ENCODE peak calls at places on chromosomes 12 and 14, in ten cellular contexts. One of them, this sample, is unnamed.

GRCh38 chr12:94745562-94745961 is 95.2 kb upstream of the TMCC3 start:
- DNase-seq in lung: no peak
- DNase-seq in heart left ventricle: no peak
- DNase-seq in cardiac muscle cell: no peak
- DNase-seq in kidney: no peak
- DNase-seq in heart right ventricle: no peak
- DNase-seq in CD8-positive, alpha-beta T cell: no peak
- DNase-seq in Karpas-422: no peak
- DNase-seq in OCI-LY7: no peak
- DNase-seq in tibial nerve: no peak
- DNase-seq in this sample: no peak

GRCh38 chr12:42679402-42679801 is 89.9 kb upstream of the PRICKLE1 start:
- DNase-seq in lung: no peak
- DNase-seq in heart left ventricle: no peak
- DNase-seq in cardiac muscle cell: peak; percentile 21
- DNase-seq in kidney: no peak
- DNase-seq in heart right ventricle: no peak
- DNase-seq in CD8-positive, alpha-beta T cell: no peak
- DNase-seq in Karpas-422: no peak
- DNase-seq in OCI-LY7: no peak
- DNase-seq in tibial nerve: no peak
- DNase-seq in this sample: no peak

GRCh38 chr14:105748204-105748578 is 221.8 kb downstream of the TMEM121 start:
- DNase-seq in lung: no peak
- DNase-seq in heart left ventricle: peak; percentile 53
- DNase-seq in cardiac muscle cell: no peak
- DNase-seq in kidney: peak; percentile 77
- DNase-seq in heart right ventricle: peak; percentile 40
- DNase-seq in CD8-positive, alpha-beta T cell: no peak
- DNase-seq in Karpas-422: no peak
- DNase-seq in OCI-LY7: no peak
- DNase-seq in tibial nerve: no peak
- DNase-seq in this sample: peak; percentile 77

GRCh38 chr12:82090188-82090587 is 268.0 kb downstream of the CCDC59 start:
- DNase-seq in lung: no peak
- DNase-seq in heart left ventricle: no peak
- DNase-seq in cardiac muscle cell: no peak
- DNase-seq in kidney: no peak
- DNase-seq in heart right ventricle: no peak
- DNase-seq in CD8-positive, alpha-beta T cell: no peak
- DNase-seq in Karpas-422: no peak
- DNase-seq in OCI-LY7: no peak
- DNase-seq in tibial nerve: no peak
- DNase-seq in this sample: no peak

GRCh38 chr12:8156845-8157244 is at the start of gene ZNF705A:
- DNase-seq in lung: no peak
- DNase-seq in heart left ventricle: no peak
- DNase-seq in cardiac muscle cell: no peak
- DNase-seq in kidney: no peak
- DNase-seq in heart right ventricle: no peak
- DNase-seq in CD8-positive, alpha-beta T cell: no peak
- DNase-seq in Karpas-422: peak; percentile 32
- DNase-seq in OCI-LY7: no peak
- DNase-seq in tibial nerve: no peak
- DNase-seq in this sample: no peak

GRCh38 chr12:29164477-29165163 is 15.5 kb downstream of the FAR2 start:
- DNase-seq in lung: no peak
- DNase-seq in heart left ventricle: no peak
- DNase-seq in cardiac muscle cell: no peak
- DNase-seq in kidney: no peak
- DNase-seq in heart right ventricle: no peak
- DNase-seq in CD8-positive, alpha-beta T cell: no peak
- DNase-seq in Karpas-422: no peak
- DNase-seq in OCI-LY7: peak; percentile 49
- DNase-seq in tibial nerve: no peak
- DNase-seq in this sample: no peak

GRCh38 chr12:127515941-127516340 is 751.0 kb upstream of the TMEM132C start:
- DNase-seq in lung: no peak
- DNase-seq in heart left ventricle: no peak
- DNase-seq in cardiac muscle cell: no peak
- DNase-seq in kidney: no peak
- DNase-seq in heart right ventricle: no peak
- DNase-seq in CD8-positive, alpha-beta T cell: no peak
- DNase-seq in Karpas-422: no peak
- DNase-seq in OCI-LY7: no peak
- DNase-seq in tibial nerve: no peak
- DNase-seq in this sample: no peak

GRCh38 chr12:23729354-23729753 is 220.1 kb downstream of the SOX5 start:
- DNase-seq in lung: no peak
- DNase-seq in heart left ventricle: no peak
- DNase-seq in cardiac muscle cell: no peak
- DNase-seq in kidney: no peak
- DNase-seq in heart right ventricle: no peak
- DNase-seq in CD8-positive, alpha-beta T cell: no peak
- DNase-seq in Karpas-422: no peak
- DNase-seq in OCI-LY7: no peak
- DNase-seq in tibial nerve: no peak
- DNase-seq in this sample: no peak

GRCh38 chr12:21223930-21224329 is 92.9 kb downstream of the SLCO1B1 start:
- DNase-seq in lung: no peak
- DNase-seq in heart left ventricle: no peak
- DNase-seq in cardiac muscle cell: no peak
- DNase-seq in kidney: no peak
- DNase-seq in heart right ventricle: no peak
- DNase-seq in CD8-positive, alpha-beta T cell: no peak
- DNase-seq in Karpas-422: no peak
- DNase-seq in OCI-LY7: no peak
- DNase-seq in tibial nerve: no peak
- DNase-seq in this sample: no peak

GRCh38 chr12:3315201-3315661 is 175.8 kb upstream of the PRMT8 start:
- DNase-seq in lung: peak; percentile 45
- DNase-seq in heart left ventricle: peak; percentile 86
- DNase-seq in cardiac muscle cell: no peak
- DNase-seq in kidney: peak; percentile 84
- DNase-seq in heart right ventricle: peak; percentile 86
- DNase-seq in CD8-positive, alpha-beta T cell: no peak
- DNase-seq in Karpas-422: no peak
- DNase-seq in OCI-LY7: no peak
- DNase-seq in tibial nerve: peak; percentile 68
- DNase-seq in this sample: no peak

GRCh38 chr12:3313066-3313465 is 177.9 kb upstream of the PRMT8 start:
- DNase-seq in lung: no peak
- DNase-seq in heart left ventricle: peak; percentile 30
- DNase-seq in cardiac muscle cell: no peak
- DNase-seq in kidney: no peak
- DNase-seq in heart right ventricle: no peak
- DNase-seq in CD8-positive, alpha-beta T cell: no peak
- DNase-seq in Karpas-422: no peak
- DNase-seq in OCI-LY7: no peak
- DNase-seq in tibial nerve: no peak
- DNase-seq in this sample: no peak

GRCh38 chr12:3314306-3314663 is 176.7 kb upstream of the PRMT8 start:
- DNase-seq in lung: no peak
- DNase-seq in heart left ventricle: no peak
- DNase-seq in cardiac muscle cell: no peak
- DNase-seq in kidney: no peak
- DNase-seq in heart right ventricle: no peak
- DNase-seq in CD8-positive, alpha-beta T cell: no peak
- DNase-seq in Karpas-422: peak; percentile 44
- DNase-seq in OCI-LY7: no peak
- DNase-seq in tibial nerve: no peak
- DNase-seq in this sample: no peak

GRCh38 chr12:3311491-3312103 is 179.4 kb upstream of the PRMT8 start:
- DNase-seq in lung: no peak
- DNase-seq in heart left ventricle: no peak
- DNase-seq in cardiac muscle cell: no peak
- DNase-seq in kidney: no peak
- DNase-seq in heart right ventricle: no peak
- DNase-seq in CD8-positive, alpha-beta T cell: no peak
- DNase-seq in Karpas-422: no peak
- DNase-seq in OCI-LY7: no peak
- DNase-seq in tibial nerve: no peak
- DNase-seq in this sample: no peak

GRCh38 chr12:3313655-3314305 is 177.2 kb upstream of the PRMT8 start:
- DNase-seq in lung: no peak
- DNase-seq in heart left ventricle: peak; percentile 64
- DNase-seq in cardiac muscle cell: peak; percentile 45
- DNase-seq in kidney: peak; percentile 70
- DNase-seq in heart right ventricle: no peak
- DNase-seq in CD8-positive, alpha-beta T cell: no peak
- DNase-seq in Karpas-422: peak; percentile 74
- DNase-seq in OCI-LY7: peak; percentile 40
- DNase-seq in tibial nerve: no peak
- DNase-seq in this sample: no peak
- H3K4me1 ChIP-seq in lung: peaks cover 7% of the 10 kb centered on the region
- H3K4me1 ChIP-seq in heart left ventricle: peaks cover 28% of the 10 kb centered on the region
- H3K4me1 ChIP-seq in cardiac muscle cell: no peaks in the 10 kb centered on the region
- H3K4me1 ChIP-seq in kidney: peaks cover 3% of the 10 kb centered on the region
- H3K4me1 ChIP-seq in heart right ventricle: peaks cover 34% of the 10 kb centered on the region
- H3K4me1 ChIP-seq in CD8-positive, alpha-beta T cell: no peaks in the 10 kb centered on the region
- H3K4me1 ChIP-seq in Karpas-422: no peaks in the 10 kb centered on the region
- H3K4me1 ChIP-seq in OCI-LY7: no peaks in the 10 kb centered on the region
- H3K4me1 ChIP-seq in tibial nerve: no peaks in the 10 kb centered on the region
- H3K4me1 ChIP-seq in this sample: no peaks in the 10 kb centered on the region

DNA sequence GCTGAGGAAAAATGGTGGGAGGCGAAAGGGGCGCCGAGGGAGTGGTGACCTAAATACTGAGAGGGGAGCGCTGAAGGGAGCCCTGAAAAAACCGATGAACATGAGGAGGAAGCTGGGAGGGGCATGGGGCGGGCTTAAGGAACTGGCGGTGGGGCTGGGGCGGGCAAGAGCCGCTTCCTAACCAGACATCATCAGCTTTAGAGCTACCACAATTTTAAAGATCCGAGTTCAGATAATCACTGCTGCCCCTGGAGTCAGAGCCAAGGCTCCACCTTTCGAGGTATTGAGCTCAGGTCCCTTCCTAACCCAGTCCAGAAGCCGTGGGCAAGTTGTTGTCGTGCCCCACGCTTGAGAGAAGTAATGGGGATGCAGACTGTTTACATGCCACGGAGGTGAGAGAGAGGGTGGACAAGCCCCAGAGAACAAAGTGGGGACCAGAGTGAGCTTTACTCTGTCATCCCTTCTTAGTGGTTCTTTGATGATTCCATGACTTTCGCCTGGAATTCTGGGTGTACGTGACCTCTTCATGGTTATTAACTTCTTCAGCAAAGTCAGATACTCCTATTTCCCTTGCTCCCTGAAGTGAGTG is 393 bp downstream of the ORMDL2 start:
- DNase-seq in lung: no peak
- DNase-seq in heart left ventricle: no peak
- DNase-seq in cardiac muscle cell: no peak
- DNase-seq in kidney: no peak
- DNase-seq in heart right ventricle: no peak
- DNase-seq in CD8-positive, alpha-beta T cell: no peak
- DNase-seq in Karpas-422: no peak
- DNase-seq in OCI-LY7: no peak
- DNase-seq in tibial nerve: no peak
- DNase-seq in this sample: peak; percentile 17
- H3K9me3 ChIP-seq in lung: no peaks in the 10 kb centered on the region
- H3K9me3 ChIP-seq in heart left ventricle: no peaks in the 10 kb centered on the region
- H3K9me3 ChIP-seq in cardiac muscle cell: no peaks in the 10 kb centered on the region
- H3K9me3 ChIP-seq in kidney: no peaks in the 10 kb centered on the region
- H3K9me3 ChIP-seq in heart right ventricle: no peaks in the 10 kb centered on the region
- H3K9me3 ChIP-seq in CD8-positive, alpha-beta T cell: no peaks in the 10 kb centered on the region
- H3K9me3 ChIP-seq in Karpas-422: no peaks in the 10 kb centered on the region
- H3K9me3 ChIP-seq in OCI-LY7: no peaks in the 10 kb centered on the region
- H3K9me3 ChIP-seq in tibial nerve: no peaks in the 10 kb centered on the region
- H3K9me3 ChIP-seq in this sample: no peaks in the 10 kb centered on the region

DNA sequence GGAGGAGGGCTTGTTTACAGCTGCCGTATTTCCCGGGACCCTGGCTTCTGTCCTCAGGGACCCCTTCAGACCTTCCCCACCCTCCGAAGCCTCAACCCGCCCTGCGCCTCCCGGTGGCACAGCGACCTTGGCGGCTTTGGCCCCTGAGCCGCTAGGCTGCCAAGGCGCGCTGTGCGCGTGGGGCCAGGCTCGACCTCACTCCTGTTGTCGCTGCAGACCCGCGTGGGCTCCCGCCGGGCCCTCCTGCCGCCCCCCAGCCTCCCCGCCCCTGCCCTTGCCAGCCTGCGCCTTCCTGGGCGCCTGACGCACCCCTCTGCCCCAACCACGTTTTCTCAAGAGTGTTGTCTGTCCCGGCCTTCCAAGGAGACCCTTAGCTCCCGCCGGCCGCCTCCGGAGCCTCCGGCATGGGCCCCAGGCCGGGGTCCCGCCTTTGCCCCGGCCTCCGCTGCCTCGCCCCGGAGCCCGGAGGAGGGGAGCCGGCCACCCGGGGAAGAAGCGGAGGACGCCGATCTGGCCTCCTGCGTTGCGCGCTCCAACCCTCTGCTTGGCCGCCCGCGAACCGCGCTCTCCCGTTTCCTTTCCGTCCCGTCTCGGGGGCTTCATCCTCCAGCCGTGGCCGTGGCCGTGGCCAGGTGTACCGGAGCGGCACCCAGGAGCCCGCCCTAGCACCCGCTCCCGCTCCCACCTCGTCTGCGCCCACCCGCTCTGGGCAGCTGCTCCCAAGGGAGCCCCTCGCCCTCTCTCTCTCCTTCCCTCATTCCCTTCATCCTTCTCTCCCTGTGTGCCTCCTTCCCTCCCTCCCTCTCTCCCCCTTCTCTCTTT is 19.9 kb downstream of the PPP2R5C start:
- DNase-seq in lung: no peak
- DNase-seq in heart left ventricle: peak; percentile 49
- DNase-seq in cardiac muscle cell: peak; percentile 19
- DNase-seq in kidney: no peak
- DNase-seq in heart right ventricle: no peak
- DNase-seq in CD8-positive, alpha-beta T cell: no peak
- DNase-seq in Karpas-422: no peak
- DNase-seq in OCI-LY7: peak; percentile 23
- DNase-seq in tibial nerve: no peak
- DNase-seq in this sample: peak; percentile 51
- H3K4me3 ChIP-seq in lung: peak overlapping the region; percentile 33
- H3K4me3 ChIP-seq in heart left ventricle: peak overlapping the region; percentile 59
- H3K4me3 ChIP-seq in cardiac muscle cell: peak overlapping the region; percentile 24
- H3K4me3 ChIP-seq in kidney: peak overlapping the region; percentile 43
- H3K4me3 ChIP-seq in heart right ventricle: peak overlapping the region; percentile 59
- H3K4me3 ChIP-seq in CD8-positive, alpha-beta T cell: peak overlapping the region; percentile 52
- H3K4me3 ChIP-seq in Karpas-422: peak overlapping the region; percentile 60
- H3K4me3 ChIP-seq in OCI-LY7: peak overlapping the region; percentile 59
- H3K4me3 ChIP-seq in tibial nerve: peak overlapping the region; percentile 44
- H3K4me3 ChIP-seq in this sample: peak overlapping the region; percentile 27

DNA sequence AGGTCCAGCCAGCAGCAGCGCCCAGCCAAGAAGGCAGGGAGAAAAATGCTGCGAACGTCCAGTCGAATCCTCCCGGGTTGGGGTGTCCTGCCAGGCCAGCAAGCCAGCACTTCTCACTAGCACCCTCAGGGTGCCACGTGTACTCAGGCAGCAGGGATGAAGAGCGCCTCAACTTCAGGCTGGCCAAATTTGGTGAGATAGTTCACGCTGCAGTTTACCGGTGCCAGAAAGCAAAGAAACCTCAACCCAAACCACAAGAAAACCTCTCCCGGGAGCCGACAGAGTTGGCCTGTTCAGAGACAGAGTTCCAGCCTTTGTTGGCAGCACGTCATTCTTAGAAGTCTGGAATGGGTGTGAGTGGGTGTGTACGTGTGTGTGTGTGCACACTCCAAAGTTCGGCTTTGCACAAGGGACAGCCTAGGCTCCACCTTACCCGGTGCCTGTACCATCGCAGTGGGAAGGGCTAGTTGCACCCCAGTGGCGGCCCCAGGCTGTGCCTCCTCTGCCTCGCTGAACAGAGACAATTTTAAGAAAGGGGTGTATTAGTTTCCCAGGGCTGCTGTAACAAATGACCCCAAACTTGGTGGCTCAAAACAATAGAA is 42.1 kb downstream of the ELK3 start:
- DNase-seq in lung: no peak
- DNase-seq in heart left ventricle: peak; percentile 64
- DNase-seq in cardiac muscle cell: no peak
- DNase-seq in kidney: no peak
- DNase-seq in heart right ventricle: peak; percentile 51
- DNase-seq in CD8-positive, alpha-beta T cell: no peak
- DNase-seq in Karpas-422: no peak
- DNase-seq in OCI-LY7: no peak
- DNase-seq in tibial nerve: peak; percentile 39
- DNase-seq in this sample: no peak
- H3K4me1 ChIP-seq in lung: peaks cover 41% of the 10 kb centered on the region
- H3K4me1 ChIP-seq in heart left ventricle: peaks cover 83% of the 10 kb centered on the region
- H3K4me1 ChIP-seq in cardiac muscle cell: peaks cover 28% of the 10 kb centered on the region
- H3K4me1 ChIP-seq in kidney: peaks cover 12% of the 10 kb centered on the region
- H3K4me1 ChIP-seq in heart right ventricle: peaks cover 86% of the 10 kb centered on the region
- H3K4me1 ChIP-seq in CD8-positive, alpha-beta T cell: peaks cover 36% of the 10 kb centered on the region
- H3K4me1 ChIP-seq in Karpas-422: no peaks in the 10 kb centered on the region
- H3K4me1 ChIP-seq in OCI-LY7: no peaks in the 10 kb centered on the region
- H3K4me1 ChIP-seq in tibial nerve: no peaks in the 10 kb centered on the region
- H3K4me1 ChIP-seq in this sample: peaks cover 2% of the 10 kb centered on the region